ENCODE peak calls at places on chromosomes 1 and 21, in six cellular contexts. N, S, X, Z, P and D are unnamed samples.

GRCh38 chr1:59354754-59355337 is 58.0 kb downstream of the FGGY start:
- DNase-seq in P (no peak), Z (no peak), S (no peak), X (no peak), N (no peak), D (no peak)

GRCh38 chr1:203771901-203772301 is 6.9 kb downstream of the LAX1 start:
- DNase-seq in S (no peak), X (no peak), P (no peak), Z (peak; percentile 22), N (no peak), D (no peak)

GRCh38 chr1:237672748-237673147 is 218.0 kb downstream of the ZP4 start:
- DNase-seq in X (peak; percentile 15), N (no peak), Z (no peak), P (no peak), S (no peak), D (no peak)

GRCh38 chr1:154866995-154867795 is 2.9 kb downstream of the KCNN3 start:
- DNase-seq in X (peak; percentile 83), S (no peak), N (peak; percentile 85), Z (peak; percentile 93), P (no peak), D (peak; percentile 53)

GRCh38 chr1:100387209-100387608 is 34.9 kb downstream of the CDC14A start:
- DNase-seq in Z (no peak), P (no peak), N (peak; percentile 53), X (peak; percentile 3), S (no peak), D (no peak)

GRCh38 chr1:25208561-25209222 is 23.6 kb downstream of the SYF2 start:
- DNase-seq in P (no peak), S (no peak), X (no peak), Z (no peak), N (no peak), D (no peak)

GRCh38 chr1:22296701-22297591 is 154.0 kb upstream of the WNT4 start:
- DNase-seq in S (no peak), Z (no peak), P (peak; percentile 35), N (no peak), X (peak; percentile 67), D (no peak)

GRCh38 chr1:160166459-160166858 is 15.1 kb downstream of the ATP1A4 start:
- DNase-seq in Z (no peak), X (no peak), S (no peak), P (no peak), N (no peak), D (no peak)

GRCh38 chr1:156517746-156518145 is 17.2 kb upstream of the MEF2D start:
- DNase-seq in P (no peak), Z (peak; percentile 22), N (no peak), X (no peak), S (no peak), D (no peak)

GRCh38 chr1:234186037-234186688 is 187.1 kb upstream of the COA6 start:
- DNase-seq in S (no peak), X (peak; percentile 91), N (peak; percentile 42), Z (no peak), P (no peak), D (no peak)

GRCh38 chr1:78728359-78728758 is 78.7 kb downstream of the IFI44 start:
- DNase-seq in N (no peak), P (no peak), X (no peak), Z (no peak), S (no peak), D (no peak)

GRCh38 chr1:16451868-16452528 is 11.5 kb downstream of the NECAP2 start:
- DNase-seq in X (no peak), N (no peak), S (no peak), P (no peak), Z (no peak), D (no peak)

GRCh38 chr1:31306278-31306677 is 9.4 kb downstream of the ZCCHC17 start:
- DNase-seq in S (no peak), X (peak; percentile 18), Z (peak; percentile 96), N (peak; percentile 99), P (no peak), D (no peak)

GRCh38 chr21:35376406-35377135 is 327.5 kb upstream of the RUNX1 start:
- DNase-seq in S (no peak), N (no peak), X (peak; percentile 26), P (no peak), Z (peak; percentile 18), D (no peak)

GRCh38 chr1:44660176-44660575 is 14.1 kb downstream of the TMEM53 start:
- DNase-seq in P (no peak), X (no peak), Z (no peak), S (no peak), N (no peak), D (no peak)

GRCh38 chr1:91402023-91402422 is 2.6 kb downstream of the HFM1 start:
- DNase-seq in N (peak; percentile 20), X (peak; percentile 49), S (no peak), Z (peak; percentile 24), P (no peak), D (no peak)

GRCh38 chr1:172343246-172344099 is 77.0 kb upstream of the C1orf105 start:
- DNase-seq in S (no peak), X (peak; percentile 6), P (no peak), N (peak; percentile 91), Z (peak; percentile 88), D (no peak)

GRCh38 chr1:16926491-16927195 is 4.9 kb downstream of the CROCC start:
- DNase-seq in Z (no peak), X (no peak), P (peak; percentile 68), S (peak; percentile 88), N (no peak), D (no peak)

GRCh38 chr1:41487729-41488598 is 3.5 kb upstream of the EDN2 start:
- DNase-seq in N (peak; percentile 23), Z (peak; percentile 39), P (no peak), X (no peak), S (no peak), D (no peak)

GRCh38 chr1:114177282-114177681 is 23.6 kb upstream of the SYT6 start:
- DNase-seq in X (no peak), P (no peak), N (no peak), Z (no peak), S (no peak), D (no peak)

GRCh38 chr1:172561252-172561651 is 28.3 kb downstream of the SUCO start:
- DNase-seq in N (peak; percentile 25), Z (no peak), S (no peak), X (peak; percentile 90), P (no peak), D (no peak)

GRCh38 chr1:10824821-10825540 is 28.5 kb upstream of the CASZ1 start:
- DNase-seq in Z (peak; percentile 29), P (no peak), S (no peak), N (peak; percentile 77), X (peak; percentile 16), D (peak; percentile 52)

GRCh38 chr1:204829133-204829532 is 41.5 kb upstream of the NFASC start:
- DNase-seq in S (no peak), X (no peak), Z (no peak), P (peak; percentile 57), N (no peak), D (peak; percentile 51)

GRCh38 chr1:25198731-25199231 is 33.5 kb downstream of the SYF2 start:
- DNase-seq in N (no peak), Z (no peak), P (no peak), X (no peak), S (no peak), D (no peak)

GRCh38 chr1:237152506-237153335 is 110.7 kb downstream of the RYR2 start:
- DNase-seq in Z (peak; percentile 31), P (no peak), X (no peak), N (no peak), S (no peak), D (no peak)

GRCh38 chr1:13583592-13583963 is at the start of gene PDPN:
- DNase-seq in Z (peak; percentile 53), N (no peak), S (peak; percentile 69), P (peak; percentile 85), X (no peak), D (peak; percentile 87)

GRCh38 chr1:207952617-207953542 is 42.0 kb upstream of the CD34 start:
- DNase-seq in Z (no peak), P (no peak), S (no peak), X (no peak), N (no peak), D (no peak)

GRCh38 chr1:153752561-153753195 is 22.5 kb upstream of the SLC27A3 start:
- DNase-seq in P (no peak), X (peak; percentile 18), N (peak; percentile 79), S (no peak), Z (peak; percentile 83), D (no peak)

DNA sequence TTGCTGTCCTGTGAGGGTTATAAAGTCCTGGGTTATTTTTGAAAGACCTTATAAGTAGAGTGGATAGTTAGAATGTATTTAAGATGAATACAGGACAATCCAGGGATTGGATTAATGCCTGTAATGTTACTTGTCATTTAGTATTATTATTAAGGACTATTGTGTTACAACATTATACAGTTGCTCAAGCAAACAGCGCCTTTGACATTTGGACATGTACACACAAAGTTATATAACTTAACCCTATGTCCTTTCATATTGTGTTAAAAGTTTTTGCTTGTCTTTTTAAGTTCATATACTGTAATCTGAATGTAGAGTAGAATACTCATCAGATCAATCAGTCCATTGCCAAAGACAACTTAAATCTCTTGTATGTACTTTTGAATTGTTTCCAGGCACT is 2.0 kb downstream of the PRKAA2 start:
- DNase-seq in X (no peak), P (no peak), S (no peak), Z (peak; percentile 18), N (no peak), D (no peak)
- H4K91ac ChIP-seq in X (no peak overlapping the region), P (no peak overlapping the region), S (no peak overlapping the region), Z (no peak overlapping the region), N (no peak overlapping the region), D (no peak overlapping the region)

GRCh38 chr1:85550784-85551516 is 29.6 kb upstream of the CCN1 start:
- DNase-seq in X (no peak), P (no peak), Z (peak; percentile 73), S (no peak), N (peak; percentile 86), D (no peak)
- H3K4me1 ChIP-seq in X (peaks cover 8% of the 10 kb centered on the region), P (peaks cover 2% of the 10 kb centered on the region), Z (peaks cover 1% of the 10 kb centered on the region), S (peaks cover 14% of the 10 kb centered on the region), N (peaks cover 29% of the 10 kb centered on the region), D (peaks cover 3% of the 10 kb centered on the region)

GRCh38 chr1:185038813-185039399 is 6.5 kb upstream of the RNF2 start:
- DNase-seq in N (no peak), X (no peak), Z (no peak), S (no peak), P (no peak), D (no peak)
- H4K91ac ChIP-seq in N (no peak overlapping the region), X (no peak overlapping the region), Z (no peak overlapping the region), S (no peak overlapping the region), P (no peak overlapping the region), D (no peak overlapping the region)

DNA sequence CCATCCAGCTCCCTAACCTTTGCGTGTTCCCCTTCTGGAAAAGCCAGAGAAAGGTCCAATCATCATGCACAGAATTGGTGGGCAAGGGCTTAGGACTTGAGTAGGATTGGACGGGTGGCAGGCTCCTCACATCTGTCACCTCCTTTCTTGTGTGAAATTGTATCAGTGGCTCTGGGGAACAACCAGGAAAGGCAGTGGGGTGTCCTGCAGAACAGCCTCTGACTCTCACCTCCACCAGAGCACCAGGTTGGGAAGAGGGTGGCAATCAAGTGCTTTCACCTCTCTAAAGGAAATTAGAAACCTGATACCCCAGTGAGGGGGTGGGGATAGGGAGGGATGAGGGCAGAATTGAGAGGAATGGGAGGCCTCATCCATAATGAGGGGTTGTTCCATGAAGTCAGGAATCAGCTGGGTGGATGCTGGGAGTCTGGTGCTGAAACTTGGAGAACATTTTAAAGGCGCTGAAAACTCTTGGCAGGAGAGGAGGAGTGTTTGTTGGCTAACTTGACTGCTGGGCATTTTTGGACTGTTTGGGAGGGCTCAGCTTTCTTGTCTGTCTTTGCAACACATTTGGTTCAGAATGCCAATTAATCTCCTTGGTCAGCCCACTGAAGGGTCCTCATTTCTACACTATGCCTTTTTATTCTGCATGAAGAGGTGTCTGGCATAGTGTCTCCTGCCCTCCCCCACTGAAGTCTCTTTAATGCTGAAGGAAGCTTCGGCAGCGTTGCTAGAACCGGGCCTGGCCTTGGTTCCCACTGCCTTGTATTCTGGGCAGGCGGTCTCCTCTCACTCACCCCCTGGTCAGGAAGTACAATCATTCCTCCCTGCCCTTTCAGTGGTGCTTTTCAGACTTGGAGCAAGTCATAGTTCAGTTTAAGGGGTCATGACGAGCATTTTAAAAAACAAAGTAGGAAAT is 2.1 kb downstream of the PHGDH start:
- DNase-seq in Z (peak; percentile 30), X (no peak), N (peak; percentile 24), P (no peak), S (peak; percentile 45), D (peak; percentile 70)
- H3K4me1 ChIP-seq in Z (peaks cover 11% of the 10 kb centered on the region), X (peaks cover 17% of the 10 kb centered on the region), N (peaks cover 19% of the 10 kb centered on the region), P (peaks cover 21% of the 10 kb centered on the region), S (peaks cover 23% of the 10 kb centered on the region), D (peaks cover 25% of the 10 kb centered on the region)